ENCODE peak calls at places on chromosomes 7 and 10, in four cellular contexts. One of them, this sample, is unnamed.

GRCh38 chr10:61987951-61988379 is 86.5 kb downstream of the ARID5B start:
- DNase-seq in K562: no peak
- DNase-seq in WTC11: no peak
- DNase-seq in H1: no peak
- DNase-seq in this sample: no peak

GRCh38 chr10:3482200-3482993 is 302.6 kb downstream of the KLF6 start:
- DNase-seq in K562: peak; percentile 15
- DNase-seq in WTC11: no peak
- DNase-seq in H1: no peak
- DNase-seq in this sample: no peak

GRCh38 chr7:116364469-116364868 is 135.1 kb upstream of the CAV2 start:
- DNase-seq in K562: no peak
- DNase-seq in WTC11: no peak
- DNase-seq in H1: no peak
- DNase-seq in this sample: no peak

GRCh38 chr10:126458453-126458852 is 70.2 kb upstream of the ADAM12 start:
- DNase-seq in K562: no peak
- DNase-seq in WTC11: no peak
- DNase-seq in H1: peak; percentile 17
- DNase-seq in this sample: no peak

GRCh38 chr10:132301371-132302330 is 6.1 kb downstream of the STK32C start:
- DNase-seq in K562: no peak
- DNase-seq in WTC11: no peak
- DNase-seq in H1: no peak
- DNase-seq in this sample: no peak

GRCh38 chr10:21069929-21070363 is 172.8 kb upstream of the NEBL start:
- DNase-seq in K562: no peak
- DNase-seq in WTC11: no peak
- DNase-seq in H1: no peak
- DNase-seq in this sample: peak; percentile 57

GRCh38 chr7:39595102-39595620 is 28.2 kb upstream of the RALA start:
- DNase-seq in K562: no peak
- DNase-seq in WTC11: no peak
- DNase-seq in H1: no peak
- DNase-seq in this sample: no peak

GRCh38 chr7:100156331-100157068 is 2.0 kb downstream of the TRAPPC14 start:
- DNase-seq in K562: peak; percentile 72
- DNase-seq in WTC11: no peak
- DNase-seq in H1: no peak
- DNase-seq in this sample: peak; percentile 40

GRCh38 chr7:87426160-87426559 is 49.3 kb downstream of the ABCB4 start:
- DNase-seq in K562: no peak
- DNase-seq in WTC11: no peak
- DNase-seq in H1: no peak
- DNase-seq in this sample: no peak

GRCh38 chr7:135143874-135144668 is 3.8 kb upstream of the TMEM140 start:
- DNase-seq in K562: no peak
- DNase-seq in WTC11: no peak
- DNase-seq in H1: no peak
- DNase-seq in this sample: no peak

GRCh38 chr7:49928787-49929186 is 155.3 kb downstream of the VWC2 start:
- DNase-seq in K562: no peak
- DNase-seq in WTC11: no peak
- DNase-seq in H1: no peak
- DNase-seq in this sample: no peak

GRCh38 chr10:75470901-75471300 is 39.5 kb downstream of the LRMDA start:
- DNase-seq in K562: no peak
- DNase-seq in WTC11: no peak
- DNase-seq in H1: no peak
- DNase-seq in this sample: no peak

GRCh38 chr10:133324198-133324792 is 12.4 kb downstream of the CALY start:
- DNase-seq in K562: peak; percentile 67
- DNase-seq in WTC11: peak; percentile 80
- DNase-seq in H1: peak; percentile 72
- DNase-seq in this sample: peak; percentile 91

GRCh38 chr10:126902157-126902556 is 3.1 kb upstream of the DOCK1 start:
- DNase-seq in K562: no peak
- DNase-seq in WTC11: no peak
- DNase-seq in H1: no peak
- DNase-seq in this sample: no peak

GRCh38 chr10:8586504-8586903 is 532.0 kb downstream of the GATA3 start:
- DNase-seq in K562: no peak
- DNase-seq in WTC11: no peak
- DNase-seq in H1: no peak
- DNase-seq in this sample: no peak

GRCh38 chr10:42783181-42783549 is 570 bp downstream of the BMS1 start:
- DNase-seq in K562: no peak
- DNase-seq in WTC11: no peak
- DNase-seq in H1: no peak
- DNase-seq in this sample: no peak

GRCh38 chr10:68342909-68343516 is 10.3 kb upstream of the PBLD start:
- DNase-seq in K562: no peak
- DNase-seq in WTC11: no peak
- DNase-seq in H1: no peak
- DNase-seq in this sample: no peak

GRCh38 chr10:36366843-36367242 is 724.7 kb upstream of the FZD8 start:
- DNase-seq in K562: no peak
- DNase-seq in WTC11: no peak
- DNase-seq in H1: no peak
- DNase-seq in this sample: no peak

GRCh38 chr7:127903913-127904705 is 127.1 kb downstream of the LRRC4 start:
- DNase-seq in K562: no peak
- DNase-seq in WTC11: no peak
- DNase-seq in H1: no peak
- DNase-seq in this sample: no peak

GRCh38 chr7:106369349-106369748 is 84.6 kb upstream of the NAMPT start:
- DNase-seq in K562: no peak
- DNase-seq in WTC11: no peak
- DNase-seq in H1: no peak
- DNase-seq in this sample: no peak

GRCh38 chr10:86299562-86299961 is 67.0 kb downstream of the GRID1 start:
- DNase-seq in K562: no peak
- DNase-seq in WTC11: no peak
- DNase-seq in H1: no peak
- DNase-seq in this sample: no peak

GRCh38 chr7:5694221-5694754 is 87.2 kb downstream of the RNF216 start:
- DNase-seq in K562: no peak
- DNase-seq in WTC11: no peak
- DNase-seq in H1: no peak
- DNase-seq in this sample: no peak

GRCh38 chr7:95427123-95427522 is 7.7 kb downstream of the PON2 start:
- DNase-seq in K562: no peak
- DNase-seq in WTC11: no peak
- DNase-seq in H1: no peak
- DNase-seq in this sample: no peak

GRCh38 chr10:35208536-35208935 is 81.9 kb downstream of the CREM start:
- DNase-seq in K562: no peak
- DNase-seq in WTC11: no peak
- DNase-seq in H1: no peak
- DNase-seq in this sample: no peak

GRCh38 chr10:72061491-72061890 is 26.9 kb downstream of the SPOCK2 start:
- DNase-seq in K562: peak; percentile 56
- DNase-seq in WTC11: peak; percentile 59
- DNase-seq in H1: peak; percentile 71
- DNase-seq in this sample: peak; percentile 56

GRCh38 chr10:127735723-127736221 is 1.2 kb upstream of the FOXI2 start:
- DNase-seq in K562: peak; percentile 1
- DNase-seq in WTC11: peak; percentile 53
- DNase-seq in H1: peak; percentile 54
- DNase-seq in this sample: no peak

GRCh38 chr10:90342480-90342879 is 515.4 kb downstream of the HTR7 start:
- DNase-seq in K562: no peak
- DNase-seq in WTC11: no peak
- DNase-seq in H1: no peak
- DNase-seq in this sample: no peak

GRCh38 chr7:105036217-105037168 is 22.5 kb downstream of the KMT2E start:
- DNase-seq in K562: no peak
- DNase-seq in WTC11: no peak
- DNase-seq in H1: no peak
- DNase-seq in this sample: no peak

GRCh38 chr10:133009218-133009954 is 67.0 kb upstream of the CFAP46 start:
- DNase-seq in K562: peak; percentile 19
- DNase-seq in WTC11: no peak
- DNase-seq in H1: no peak
- DNase-seq in this sample: no peak

GRCh38 chr7:136071106-136071505 is 93.9 kb upstream of the MTPN start:
- DNase-seq in K562: no peak
- DNase-seq in WTC11: no peak
- DNase-seq in H1: no peak
- DNase-seq in this sample: no peak

GRCh38 chr7:128030263-128030998 is 806 bp downstream of the LRRC4 start:
- DNase-seq in K562: no peak
- DNase-seq in WTC11: peak; percentile 59
- DNase-seq in H1: peak; percentile 80
- DNase-seq in this sample: peak; percentile 50

GRCh38 chr7:130205084-130205947 is at the start of gene TMEM209:
- DNase-seq in K562: peak; percentile 99
- DNase-seq in WTC11: peak; percentile 97
- DNase-seq in H1: peak; percentile 96
- DNase-seq in this sample: peak; percentile 98

GRCh38 chr7:130207033-130207432 is 627 bp upstream of the SSMEM1 start:
- DNase-seq in K562: peak; percentile 30
- DNase-seq in WTC11: no peak
- DNase-seq in H1: no peak
- DNase-seq in this sample: no peak

GRCh38 chr7:130210181-130210935 is 2.7 kb downstream of the SSMEM1 start:
- DNase-seq in K562: no peak
- DNase-seq in WTC11: no peak
- DNase-seq in H1: no peak
- DNase-seq in this sample: no peak

GRCh38 chr7:130208511-130208910 is 851 bp downstream of the SSMEM1 start:
- DNase-seq in K562: no peak
- DNase-seq in WTC11: no peak
- DNase-seq in H1: no peak
- DNase-seq in this sample: no peak

GRCh38 chr7:130207642-130208041 is at the start of gene SSMEM1:
- DNase-seq in K562: peak; percentile 49
- DNase-seq in WTC11: no peak
- DNase-seq in H1: no peak
- DNase-seq in this sample: no peak
- TF ChIP-seq TEAD4 in K562: peak; percentile 26
- TF ChIP-seq TEAD4 in WTC11: no peak
- TF ChIP-seq TEAD4 in H1: no peak
- TF ChIP-seq TEAD4 in this sample: no peak

GRCh38 chr10:93006435-93007039 is 54.1 kb upstream of the CYP26C1 start:
- DNase-seq in K562: no peak
- DNase-seq in WTC11: no peak
- DNase-seq in H1: no peak
- DNase-seq in this sample: peak; percentile 30
- TF ChIP-seq TEAD4 in K562: no peak
- TF ChIP-seq TEAD4 in WTC11: no peak
- TF ChIP-seq TEAD4 in H1: no peak
- TF ChIP-seq TEAD4 in this sample: no peak

DNA sequence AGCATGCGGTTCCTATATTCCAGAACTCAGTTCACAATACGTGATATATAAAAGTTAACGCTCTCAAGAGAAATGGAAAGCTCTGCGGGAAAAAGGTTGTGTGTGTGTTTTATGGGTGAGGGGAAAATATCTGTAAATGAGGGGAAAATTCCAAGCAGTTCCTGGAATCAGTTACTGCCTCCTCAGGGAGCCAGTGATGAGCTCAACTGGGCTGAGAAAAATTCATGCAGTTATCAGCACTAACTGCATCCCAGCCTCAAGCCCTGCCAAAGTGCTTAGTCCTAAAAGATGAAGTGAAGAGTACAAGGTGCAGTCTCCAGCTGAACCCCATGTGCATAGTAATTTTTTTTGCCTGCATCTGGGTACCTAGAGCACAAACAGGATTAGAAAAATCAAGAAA is 191.9 kb downstream of the CDK14 start:
- DNase-seq in K562: no peak
- DNase-seq in WTC11: no peak
- DNase-seq in H1: no peak
- DNase-seq in this sample: no peak
- TF ChIP-seq TEAD4 in K562: no peak
- TF ChIP-seq TEAD4 in WTC11: no peak
- TF ChIP-seq TEAD4 in H1: no peak
- TF ChIP-seq TEAD4 in this sample: no peak

GRCh38 chr7:133552079-133552478 is 299.2 kb downstream of the EXOC4 start:
- DNase-seq in K562: no peak
- DNase-seq in WTC11: no peak
- DNase-seq in H1: no peak
- DNase-seq in this sample: no peak

GRCh38 chr7:133556070-133556469 is 303.2 kb downstream of the EXOC4 start:
- DNase-seq in K562: no peak
- DNase-seq in WTC11: no peak
- DNase-seq in H1: no peak
- DNase-seq in this sample: peak; percentile 43

GRCh38 chr7:133554330-133554729 is 301.5 kb downstream of the EXOC4 start:
- DNase-seq in K562: no peak
- DNase-seq in WTC11: no peak
- DNase-seq in H1: no peak
- DNase-seq in this sample: no peak

GRCh38 chr7:133560900-133561299 is 308.0 kb downstream of the EXOC4 start:
- DNase-seq in K562: no peak
- DNase-seq in WTC11: no peak
- DNase-seq in H1: no peak
- DNase-seq in this sample: no peak

GRCh38 chr7:133556553-133556952 is 303.7 kb downstream of the EXOC4 start:
- DNase-seq in K562: no peak
- DNase-seq in WTC11: no peak
- DNase-seq in H1: no peak
- DNase-seq in this sample: peak; percentile 58
- TF ChIP-seq TEAD4 in K562: no peak
- TF ChIP-seq TEAD4 in WTC11: no peak
- TF ChIP-seq TEAD4 in H1: no peak
- TF ChIP-seq TEAD4 in this sample: no peak